ENCODE peak calls at places on chromosomes 11 and 22, in six cellular contexts. Y is AG20443; M is stimulated activated CD4-positive, alpha-beta T cell treated with anti-CD3 and anti-CD28 coated beads, Interleukin-4, amount 100 ng/mL, for 48 hours; L is HT-29; S is astrocyte of the hippocampus; X is NCI-H1092. P is an unnamed sample.

GRCh38 chr11:3049430-3050243 is 7.6 kb downstream of the CARS1 start:
- DNase-seq in M (peak; percentile 59), S (peak; percentile 95), L (peak; percentile 92), Y (peak; percentile 98), X (peak; percentile 34), P (peak; percentile 43)

GRCh38 chr11:69115586-69116560 is 39.9 kb upstream of the SMIM38 start:
- DNase-seq in M (no peak), X (no peak), L (peak; percentile 53), S (peak; percentile 67), Y (no peak), P (peak; percentile 73)

GRCh38 chr22:19753996-19754700 is 6.4 kb upstream of the TBX1 start:
- DNase-seq in L (no peak), S (no peak), Y (no peak), M (no peak), X (no peak), P (no peak)

GRCh38 chr11:128238521-128239222 is 348.7 kb downstream of the ETS1 start:
- DNase-seq in S (no peak), Y (no peak), X (no peak), M (no peak), L (no peak), P (no peak)

GRCh38 chr22:30044369-30044768 is 35.9 kb upstream of the HORMAD2 start:
- DNase-seq in L (peak; percentile 55), Y (peak; percentile 87), X (no peak), S (peak; percentile 92), M (no peak), P (no peak)

GRCh38 chr22:39266398-39267030 is 21.7 kb upstream of the PDGFB start:
- DNase-seq in S (no peak), Y (no peak), X (no peak), L (peak; percentile 41), M (peak; percentile 57), P (no peak)

GRCh38 chr11:28176231-28176853 is 68.2 kb downstream of the METTL15 start:
- DNase-seq in X (no peak), Y (peak; percentile 9), M (no peak), L (no peak), S (no peak), P (no peak)

GRCh38 chr11:124075492-124075840 is 34.3 kb upstream of the OR10G7 start:
- DNase-seq in Y (no peak), M (no peak), S (no peak), L (no peak), X (no peak), P (no peak)

GRCh38 chr11:132072044-132072879 is 701.8 kb downstream of the NTM start:
- DNase-seq in S (peak; percentile 85), X (no peak), Y (peak; percentile 80), M (no peak), L (no peak), P (no peak)

GRCh38 chr11:61695917-61696316 is 15.7 kb downstream of the DAGLA start:
- DNase-seq in S (peak; percentile 90), Y (peak; percentile 84), L (peak; percentile 85), X (no peak), M (peak; percentile 91), P (peak; percentile 74)

GRCh38 chr11:72627594-72628281 is 46.5 kb downstream of the PDE2A start:
- DNase-seq in X (no peak), M (no peak), S (no peak), L (no peak), Y (no peak), P (peak; percentile 47)

GRCh38 chr22:35961480-35961902 is 67.1 kb downstream of the RBFOX2 start:
- DNase-seq in S (peak; percentile 91), M (no peak), Y (peak; percentile 82), X (peak; percentile 12), L (no peak), P (peak; percentile 23)

GRCh38 chr22:17264321-17265052 is 45.3 kb upstream of the ADA2 start:
- DNase-seq in X (no peak), Y (no peak), M (no peak), S (peak; percentile 50), L (no peak), P (no peak)

GRCh38 chr11:87322570-87322969 is 284.8 kb downstream of the TMEM135 start:
- DNase-seq in M (no peak), L (no peak), X (no peak), Y (no peak), S (no peak), P (no peak)

GRCh38 chr11:12251651-12252560 is 125.5 kb upstream of the PARVA start:
- DNase-seq in M (no peak), X (no peak), L (no peak), S (no peak), Y (no peak), P (no peak)

GRCh38 chr11:123407124-123407995 is 22.7 kb upstream of the GRAMD1B start:
- DNase-seq in M (peak; percentile 37), S (peak; percentile 74), L (peak; percentile 85), X (peak; percentile 89), Y (peak; percentile 71), P (no peak)

GRCh38 chr11:61056981-61057380 is 45.3 kb upstream of the CD5 start:
- DNase-seq in L (no peak), S (no peak), M (no peak), X (no peak), Y (no peak), P (no peak)

GRCh38 chr11:120331301-120331966 is 4.8 kb upstream of the ARHGEF12 start:
- DNase-seq in M (no peak), L (no peak), Y (peak; percentile 66), S (peak; percentile 86), X (no peak), P (peak; percentile 42)

GRCh38 chr22:32754413-32755041 is 47.0 kb upstream of the TIMP3 start:
- DNase-seq in X (no peak), S (no peak), M (no peak), Y (peak; percentile 76), L (peak; percentile 65), P (peak; percentile 44)

GRCh38 chr22:42180349-42180842 is 49.8 kb upstream of the CYP2D6 start:
- DNase-seq in S (peak; percentile 48), M (no peak), X (no peak), Y (no peak), L (no peak), P (peak; percentile 12)

GRCh38 chr22:41914611-41915034 is 251 bp downstream of the SHISA8 start:
- DNase-seq in L (no peak), M (no peak), X (no peak), Y (no peak), S (no peak), P (no peak)

P was measured in heart right ventricle.